ENCODE peak calls at places on chromosomes 6 and 20, in five cellular contexts. One of them, this sample, is unnamed.
A peak's percentile ranks its signal among the peaks of the same experiment; 100 is the strongest.

GRCh38 chr6:88167625-88167937 is 1.4 kb upstream of the CNR1 start:
- DNase-seq in AG10803: no peak
- DNase-seq in BJ: no peak
- DNase-seq in lung: no peak
- DNase-seq in AG04450: no peak
- DNase-seq in this sample: no peak

GRCh38 chr6:2807342-2808090 is 34.1 kb downstream of the SERPINB1 start:
- DNase-seq in AG10803: no peak
- DNase-seq in BJ: no peak
- DNase-seq in lung: peak; percentile 27
- DNase-seq in AG04450: no peak
- DNase-seq in this sample: no peak

GRCh38 chr6:78605909-78606446 is 261.4 kb upstream of the IRAK1BP1 start:
- DNase-seq in AG10803: peak; percentile 76
- DNase-seq in BJ: peak; percentile 58
- DNase-seq in lung: no peak
- DNase-seq in AG04450: peak; percentile 34
- DNase-seq in this sample: no peak

GRCh38 chr6:122184260-122184934 is 215.1 kb upstream of the HSF2 start:
- DNase-seq in AG10803: peak; percentile 50
- DNase-seq in BJ: no peak
- DNase-seq in lung: no peak
- DNase-seq in AG04450: peak; percentile 11
- DNase-seq in this sample: peak; percentile 4

GRCh38 chr6:7073082-7073783 is 34.5 kb upstream of the RREB1 start:
- DNase-seq in AG10803: no peak
- DNase-seq in BJ: no peak
- DNase-seq in lung: no peak
- DNase-seq in AG04450: no peak
- DNase-seq in this sample: no peak

GRCh38 chr20:47501117-47501482 is 587 bp upstream of the NCOA3 start:
- DNase-seq in AG10803: peak; percentile 35
- DNase-seq in BJ: no peak
- DNase-seq in lung: no peak
- DNase-seq in AG04450: no peak
- DNase-seq in this sample: no peak

GRCh38 chr6:9484091-9484490 is 930.8 kb downstream of the TFAP2A start:
- DNase-seq in AG10803: peak; percentile 86
- DNase-seq in BJ: no peak
- DNase-seq in lung: no peak
- DNase-seq in AG04450: no peak
- DNase-seq in this sample: no peak

GRCh38 chr6:3664641-3665041 is 86.9 kb downstream of the PXDC1 start:
- DNase-seq in AG10803: peak; percentile 47
- DNase-seq in BJ: no peak
- DNase-seq in lung: no peak
- DNase-seq in AG04450: no peak
- DNase-seq in this sample: no peak

GRCh38 chr6:70998148-70998547 is 41.3 kb upstream of the B3GAT2 start:
- DNase-seq in AG10803: no peak
- DNase-seq in BJ: no peak
- DNase-seq in lung: no peak
- DNase-seq in AG04450: no peak
- DNase-seq in this sample: no peak

GRCh38 chr6:169510871-169511270 is 191.0 kb downstream of the WDR27 start:
- DNase-seq in AG10803: no peak
- DNase-seq in BJ: no peak
- DNase-seq in lung: no peak
- DNase-seq in AG04450: no peak
- DNase-seq in this sample: no peak

DNA sequence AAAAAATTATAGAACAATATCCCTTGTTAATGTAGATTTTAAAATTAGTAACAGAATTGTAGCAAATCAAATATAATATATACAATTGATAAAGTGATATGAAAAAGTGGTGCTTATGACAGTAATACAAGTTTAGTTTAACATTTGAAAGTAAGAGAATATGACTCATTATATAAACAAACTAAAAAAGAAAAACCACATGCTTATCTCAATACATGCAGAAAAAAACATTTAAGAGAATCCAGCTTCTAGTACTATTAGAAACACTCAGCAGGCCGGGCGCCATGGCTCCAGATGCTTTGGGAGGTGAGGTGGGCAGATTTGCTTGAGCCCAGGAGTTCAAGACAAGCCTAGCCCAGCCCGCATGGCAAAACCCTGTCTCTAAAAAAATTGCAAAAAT is 60.7 kb upstream of the LAMA2 start:
- DNase-seq in AG10803: no peak
- DNase-seq in BJ: no peak
- DNase-seq in lung: no peak
- DNase-seq in AG04450: peak; percentile 16
- DNase-seq in this sample: no peak
- H3K4me3 ChIP-seq in AG10803: no peak overlapping the region
- H3K4me3 ChIP-seq in BJ: no peak overlapping the region
- H3K4me3 ChIP-seq in lung: no peak overlapping the region
- H3K4me3 ChIP-seq in AG04450: no peak overlapping the region
- H3K4me3 ChIP-seq in this sample: no peak overlapping the region

GRCh38 chr20:31740208-31740607 is 1.1 kb downstream of the TPX2 start:
- DNase-seq in AG10803: peak; percentile 54
- DNase-seq in BJ: no peak
- DNase-seq in lung: no peak
- DNase-seq in AG04450: no peak
- DNase-seq in this sample: no peak
- H3K4me3 ChIP-seq in AG10803: peak overlapping the region; percentile 95
- H3K4me3 ChIP-seq in BJ: peak overlapping the region; percentile 16
- H3K4me3 ChIP-seq in lung: no peak overlapping the region
- H3K4me3 ChIP-seq in AG04450: peak overlapping the region; percentile 97
- H3K4me3 ChIP-seq in this sample: peak overlapping the region; percentile 67

GRCh38 chr6:1389791-1390070 is 355 bp downstream of the FOXF2 start:
- DNase-seq in AG10803: no peak
- DNase-seq in BJ: no peak
- DNase-seq in lung: no peak
- DNase-seq in AG04450: no peak
- DNase-seq in this sample: no peak

GRCh38 chr6:1390071-1390804 is 862 bp downstream of the FOXF2 start:
- DNase-seq in AG10803: peak; percentile 69
- DNase-seq in BJ: no peak
- DNase-seq in lung: no peak
- DNase-seq in AG04450: no peak
- DNase-seq in this sample: peak; percentile 33

GRCh38 chr6:1388927-1389790 is at the start of gene FOXF2:
- DNase-seq in AG10803: peak; percentile 31
- DNase-seq in BJ: no peak
- DNase-seq in lung: no peak
- DNase-seq in AG04450: no peak
- DNase-seq in this sample: no peak

GRCh38 chr6:1391692-1392309 is 2.4 kb downstream of the FOXF2 start:
- DNase-seq in AG10803: no peak
- DNase-seq in BJ: no peak
- DNase-seq in lung: no peak
- DNase-seq in AG04450: no peak
- DNase-seq in this sample: no peak

DNA sequence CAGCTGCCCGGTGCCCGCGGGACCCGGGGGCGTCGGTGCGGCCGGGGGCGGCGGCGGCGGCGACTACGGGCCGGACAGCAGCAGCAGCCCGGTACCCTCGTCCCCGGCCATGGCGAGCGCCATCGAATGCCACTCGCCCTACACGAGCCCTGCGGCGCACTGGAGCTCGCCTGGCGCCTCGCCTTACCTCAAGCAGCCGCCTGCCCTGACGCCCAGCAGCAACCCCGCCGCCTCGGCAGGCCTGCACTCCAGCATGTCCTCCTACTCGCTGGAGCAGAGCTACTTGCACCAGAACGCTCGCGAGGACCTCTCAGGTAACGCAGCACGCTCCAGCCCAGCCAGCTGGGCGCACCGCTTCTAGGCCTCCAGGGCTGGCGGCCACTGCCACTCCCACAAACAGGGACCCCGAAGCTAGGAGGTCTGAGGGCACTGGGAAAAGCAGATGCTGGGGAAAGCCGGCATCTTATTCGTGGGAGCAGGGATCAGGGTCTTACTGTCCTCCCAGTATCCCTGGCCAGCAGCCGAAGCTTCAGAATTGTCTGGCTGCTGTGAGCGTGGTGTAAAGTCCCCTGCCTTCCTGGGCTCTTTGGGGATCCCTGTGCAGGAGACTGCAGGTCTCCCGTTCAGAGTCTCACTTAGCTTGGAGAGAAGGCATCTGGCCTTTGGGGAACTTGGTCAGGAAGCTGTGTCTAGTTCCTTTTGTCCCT is 1.6 kb downstream of the FOXF2 start:
- DNase-seq in AG10803: peak; percentile 65
- DNase-seq in BJ: no peak
- DNase-seq in lung: no peak
- DNase-seq in AG04450: no peak
- DNase-seq in this sample: no peak
- H3K4me3 ChIP-seq in AG10803: peak overlapping the region; percentile 71
- H3K4me3 ChIP-seq in BJ: peak overlapping the region; percentile 71
- H3K4me3 ChIP-seq in lung: peak overlapping the region; percentile 51
- H3K4me3 ChIP-seq in AG04450: peak overlapping the region; percentile 76
- H3K4me3 ChIP-seq in this sample: peak overlapping the region; percentile 70

GRCh38 chr6:38794682-38795081 is 79.6 kb downstream of the DNAH8 start:
- DNase-seq in AG10803: no peak
- DNase-seq in BJ: no peak
- DNase-seq in lung: no peak
- DNase-seq in AG04450: no peak
- DNase-seq in this sample: no peak
- H3K4me3 ChIP-seq in AG10803: no peak overlapping the region
- H3K4me3 ChIP-seq in BJ: no peak overlapping the region
- H3K4me3 ChIP-seq in lung: no peak overlapping the region
- H3K4me3 ChIP-seq in AG04450: no peak overlapping the region
- H3K4me3 ChIP-seq in this sample: no peak overlapping the region

GRCh38 chr6:134435814-134436280 is 117.9 kb upstream of the SGK1 start:
- DNase-seq in AG10803: no peak
- DNase-seq in BJ: no peak
- DNase-seq in lung: no peak
- DNase-seq in AG04450: no peak
- DNase-seq in this sample: no peak
- H3K4me3 ChIP-seq in AG10803: peak overlapping the region; percentile 11
- H3K4me3 ChIP-seq in BJ: no peak overlapping the region
- H3K4me3 ChIP-seq in lung: no peak overlapping the region
- H3K4me3 ChIP-seq in AG04450: peak overlapping the region; percentile 8
- H3K4me3 ChIP-seq in this sample: no peak overlapping the region

GRCh38 chr6:112018619-112019416 is 35.1 kb upstream of the CCN6 start:
- DNase-seq in AG10803: peak; percentile 46
- DNase-seq in BJ: no peak
- DNase-seq in lung: no peak
- DNase-seq in AG04450: no peak
- DNase-seq in this sample: peak; percentile 55
- H3K4me3 ChIP-seq in AG10803: no peak overlapping the region
- H3K4me3 ChIP-seq in BJ: no peak overlapping the region
- H3K4me3 ChIP-seq in lung: no peak overlapping the region
- H3K4me3 ChIP-seq in AG04450: no peak overlapping the region
- H3K4me3 ChIP-seq in this sample: no peak overlapping the region

GRCh38 chr6:142927904-142928303 is 17.1 kb downstream of the HIVEP2 start:
- DNase-seq in AG10803: no peak
- DNase-seq in BJ: no peak
- DNase-seq in lung: no peak
- DNase-seq in AG04450: no peak
- DNase-seq in this sample: no peak
- H3K4me3 ChIP-seq in AG10803: no peak overlapping the region
- H3K4me3 ChIP-seq in BJ: no peak overlapping the region
- H3K4me3 ChIP-seq in lung: no peak overlapping the region
- H3K4me3 ChIP-seq in AG04450: no peak overlapping the region
- H3K4me3 ChIP-seq in this sample: no peak overlapping the region

DNA sequence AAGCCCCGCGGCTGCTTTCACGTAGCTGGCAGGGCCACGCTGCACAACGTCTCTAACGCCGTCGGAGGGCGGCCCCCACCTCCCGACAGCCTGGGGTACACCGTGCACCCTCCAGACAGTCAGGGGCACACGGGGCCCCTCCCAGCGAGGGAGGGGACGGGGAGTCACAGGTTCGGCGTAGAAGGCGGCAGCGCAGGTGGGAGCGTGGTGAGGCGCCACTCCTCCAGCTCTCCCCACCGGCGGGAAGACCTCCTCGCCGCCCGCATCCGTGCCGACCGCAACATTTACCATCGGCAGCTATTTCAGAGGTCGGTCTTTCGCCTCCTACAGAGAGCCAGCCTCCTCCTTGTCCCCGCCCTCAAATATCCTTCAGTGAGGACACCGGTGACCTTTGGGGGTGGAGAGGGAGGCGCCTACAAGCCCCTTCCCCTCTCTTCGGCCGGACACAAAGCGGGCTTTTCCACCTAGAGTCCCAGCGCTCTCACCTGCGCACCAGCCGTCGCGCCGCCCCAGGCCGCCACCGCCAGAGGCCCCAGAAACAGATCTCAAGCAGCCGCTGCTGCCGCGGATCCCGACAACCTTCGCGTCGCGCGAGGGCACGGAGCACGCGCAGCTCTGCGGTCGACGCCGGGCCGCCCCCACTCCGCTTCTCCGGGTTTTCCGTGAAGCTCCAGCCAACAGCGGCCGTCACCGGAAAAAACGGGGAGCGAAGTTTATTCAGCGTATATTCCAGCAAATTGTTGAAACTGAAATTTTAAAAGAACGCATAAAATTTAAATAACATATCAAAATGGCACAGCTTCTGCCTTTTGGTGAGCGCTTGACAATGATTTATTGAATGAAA is at the start of gene MKKS:
- DNase-seq in AG10803: peak; percentile 93
- DNase-seq in BJ: no peak
- DNase-seq in lung: peak; percentile 92
- DNase-seq in AG04450: peak; percentile 82
- DNase-seq in this sample: peak; percentile 70
- H3K4me3 ChIP-seq in AG10803: peak within 1 kb of the TSS; percentile 95
- H3K4me3 ChIP-seq in BJ: peak within 1 kb of the TSS; percentile 98
- H3K4me3 ChIP-seq in lung: peak within 1 kb of the TSS; percentile 68
- H3K4me3 ChIP-seq in AG04450: peak within 1 kb of the TSS; percentile 89
- H3K4me3 ChIP-seq in this sample: peak within 1 kb of the TSS; percentile 98

This sample was measured in AG09309.